ENCODE peak calls at places on chromosomes 13 and 19, in four cellular contexts. One of them, this sample, is unnamed.

GRCh38 chr19:47230122-47230920 is 678 bp downstream of the BBC3 start:
- DNase-seq in NCI-H2081: peak
- DNase-seq in NCI-H1417: no peak
- DNase-seq in ureter: peak
- DNase-seq in this sample: no peak

GRCh38 chr13:66657165-66657895 is 572.8 kb downstream of the PCDH9 start:
- DNase-seq in NCI-H1417: peak
- DNase-seq in ureter: peak
- DNase-seq in NCI-H2081: peak
- DNase-seq in this sample: peak

GRCh38 chr19:51783373-51783772 is 11.6 kb upstream of the FPR3 start:
- DNase-seq in NCI-H2081: no peak
- DNase-seq in NCI-H1417: no peak
- DNase-seq in ureter: no peak
- DNase-seq in this sample: no peak

GRCh38 chr13:43333176-43333575 is 309.8 kb downstream of the DNAJC15 start:
- DNase-seq in NCI-H2081: peak
- DNase-seq in NCI-H1417: no peak
- DNase-seq in ureter: no peak
- DNase-seq in this sample: no peak

GRCh38 chr19:49216076-49216475 is 58.5 kb downstream of the TRPM4 start:
- DNase-seq in ureter: no peak
- DNase-seq in NCI-H2081: no peak
- DNase-seq in NCI-H1417: no peak
- DNase-seq in this sample: no peak

GRCh38 chr19:39223703-39224279 is 19.7 kb upstream of the SYCN start:
- DNase-seq in NCI-H1417: no peak
- DNase-seq in NCI-H2081: no peak
- DNase-seq in ureter: no peak
- DNase-seq in this sample: no peak

GRCh38 chr13:31038834-31039552 is 106.5 kb downstream of the TEX26 start:
- DNase-seq in NCI-H2081: no peak
- DNase-seq in ureter: no peak
- DNase-seq in NCI-H1417: peak
- DNase-seq in this sample: peak

GRCh38 chr19:54462713-54463530 is 656 bp downstream of the LENG9 start:
- DNase-seq in NCI-H1417: peak
- DNase-seq in ureter: peak
- DNase-seq in NCI-H2081: peak
- DNase-seq in this sample: no peak

GRCh38 chr13:29454931-29455481 is 140.5 kb downstream of the SLC7A1 start:
- DNase-seq in NCI-H2081: no peak
- DNase-seq in NCI-H1417: no peak
- DNase-seq in ureter: no peak
- DNase-seq in this sample: no peak

GRCh38 chr13:108463365-108463764 is 166.0 kb upstream of the MYO16 start:
- DNase-seq in NCI-H1417: no peak
- DNase-seq in ureter: no peak
- DNase-seq in NCI-H2081: no peak
- DNase-seq in this sample: peak

GRCh38 chr19:5952193-5953033 is 25.5 kb downstream of the RANBP3 start:
- DNase-seq in NCI-H2081: peak
- DNase-seq in NCI-H1417: no peak
- DNase-seq in ureter: no peak
- DNase-seq in this sample: no peak

GRCh38 chr19:5492281-5492812 is 37.1 kb downstream of the ZNRF4 start:
- DNase-seq in NCI-H1417: no peak
- DNase-seq in NCI-H2081: no peak
- DNase-seq in ureter: no peak
- DNase-seq in this sample: no peak

GRCh38 chr19:57558525-57558924 is 1.1 kb downstream of the ZNF550 start:
- DNase-seq in NCI-H1417: no peak
- DNase-seq in ureter: no peak
- DNase-seq in NCI-H2081: no peak
- DNase-seq in this sample: no peak

GRCh38 chr19:40650749-40651305 is 39.6 kb downstream of the NUMBL start:
- DNase-seq in NCI-H2081: no peak
- DNase-seq in NCI-H1417: no peak
- DNase-seq in ureter: no peak
- DNase-seq in this sample: no peak

GRCh38 chr13:114115191-114115671 is 17.2 kb downstream of the RASA3 start:
- DNase-seq in NCI-H1417: no peak
- DNase-seq in NCI-H2081: no peak
- DNase-seq in ureter: no peak
- DNase-seq in this sample: no peak

GRCh38 chr13:110882972-110883371 is 31.9 kb downstream of the ANKRD10 start:
- DNase-seq in ureter: no peak
- DNase-seq in NCI-H2081: no peak
- DNase-seq in NCI-H1417: no peak
- DNase-seq in this sample: no peak

GRCh38 chr19:55526216-55527196 is 10.4 kb downstream of the SBK2 start:
- DNase-seq in ureter: peak
- DNase-seq in NCI-H2081: peak
- DNase-seq in NCI-H1417: no peak
- DNase-seq in this sample: no peak

GRCh38 chr13:73440296-73440895 is 381.6 kb downstream of the KLF5 start:
- DNase-seq in NCI-H1417: peak
- DNase-seq in NCI-H2081: no peak
- DNase-seq in ureter: no peak
- DNase-seq in this sample: no peak

GRCh38 chr19:12769689-12770088 is 5.7 kb downstream of the HOOK2 start:
- DNase-seq in ureter: no peak
- DNase-seq in NCI-H1417: peak
- DNase-seq in NCI-H2081: no peak
- DNase-seq in this sample: no peak

This sample was measured in non-pigmented ciliary epithelial cell.